ENCODE peak calls at places on chromosome 6, in four cellular contexts. Y, E, B and W are unnamed samples.

GRCh38 chr6:138404666-138405337 is 779 bp downstream of the HEBP2 start:
- DNase-seq in B (peak; percentile 39), Y (no peak), E (peak; percentile 48), W (no peak)

GRCh38 chr6:75934643-75935472 is 137.6 kb downstream of the IMPG1 start:
- DNase-seq in E (peak; percentile 50), B (peak; percentile 84), Y (peak; percentile 65), W (peak; percentile 37)

GRCh38 chr6:7085911-7086310 is 21.9 kb upstream of the RREB1 start:
- DNase-seq in B (no peak), E (no peak), Y (peak; percentile 10), W (no peak)

GRCh38 chr6:114344216-114344970 is 1.6 kb upstream of the HS3ST5 start:
- DNase-seq in Y (no peak), E (no peak), B (no peak), W (no peak)

GRCh38 chr6:110180228-110181008 is at the start of gene CDC40:
- DNase-seq in Y (no peak), E (peak; percentile 60), B (peak; percentile 70), W (peak; percentile 73)

GRCh38 chr6:8195040-8195713 is 92.8 kb upstream of the EEF1E1 start:
- DNase-seq in Y (no peak), B (peak; percentile 24), E (no peak), W (no peak)

GRCh38 chr6:138931660-138932059 is 56.4 kb downstream of the REPS1 start:
- DNase-seq in E (no peak), B (no peak), Y (no peak), W (no peak)

GRCh38 chr6:33692760-33693158 is 18.7 kb downstream of the UQCC2 start:
- DNase-seq in B (no peak), E (no peak), Y (peak; percentile 79), W (no peak)

GRCh38 chr6:55449219-55449618 is 122.0 kb downstream of the GFRAL start:
- DNase-seq in Y (no peak), B (peak; percentile 34), E (no peak), W (no peak)

GRCh38 chr6:152746172-152746553 is 4.4 kb upstream of the VIP start:
- DNase-seq in E (no peak), B (no peak), Y (peak; percentile 8), W (no peak)

GRCh38 chr6:52994789-52995078 is 350 bp downstream of the GSTA4 start:
- DNase-seq in B (peak; percentile 53), E (peak; percentile 72), Y (no peak), W (no peak)

GRCh38 chr6:160337301-160337700 is 10.9 kb upstream of the SLC22A3 start:
- DNase-seq in Y (peak; percentile 30), B (no peak), E (no peak), W (no peak)

GRCh38 chr6:47512872-47513271 is 35.3 kb downstream of the CD2AP start:
- DNase-seq in Y (no peak), B (no peak), E (no peak), W (no peak)

GRCh38 chr6:166615059-166615770 is 11.8 kb downstream of the RPS6KA2 start:
- DNase-seq in Y (no peak), B (no peak), E (no peak), W (no peak)

GRCh38 chr6:85458782-85459181 is 8.9 kb downstream of the NT5E start:
- DNase-seq in Y (no peak), B (no peak), E (no peak), W (no peak)

GRCh38 chr6:88813045-88813444 is 150.4 kb downstream of the RNGTT start:
- DNase-seq in E (no peak), Y (no peak), B (no peak), W (no peak)

GRCh38 chr6:119289651-119290050 is 59.9 kb downstream of the MAN1A1 start:
- DNase-seq in Y (no peak), E (no peak), B (no peak), W (no peak)

GRCh38 chr6:52388790-52389189 is 26.8 kb downstream of the PAQR8 start:
- DNase-seq in B (no peak), E (no peak), Y (no peak), W (no peak)

GRCh38 chr6:152173321-152173720 is 365.8 kb downstream of the ESR1 start:
- DNase-seq in B (no peak), Y (peak; percentile 53), E (no peak), W (no peak)

GRCh38 chr6:15290962-15291704 is 45.3 kb downstream of the JARID2 start:
- DNase-seq in E (no peak), B (no peak), Y (no peak), W (no peak)

GRCh38 chr6:50720623-50721022 is 7.3 kb downstream of the TFAP2D start:
- DNase-seq in Y (no peak), E (peak; percentile 57), B (peak; percentile 40), W (no peak)

GRCh38 chr6:57173056-57173885 is 1.1 kb downstream of the BAG2 start:
- DNase-seq in B (peak; percentile 19), E (no peak), Y (peak; percentile 15), W (no peak)

DNA sequence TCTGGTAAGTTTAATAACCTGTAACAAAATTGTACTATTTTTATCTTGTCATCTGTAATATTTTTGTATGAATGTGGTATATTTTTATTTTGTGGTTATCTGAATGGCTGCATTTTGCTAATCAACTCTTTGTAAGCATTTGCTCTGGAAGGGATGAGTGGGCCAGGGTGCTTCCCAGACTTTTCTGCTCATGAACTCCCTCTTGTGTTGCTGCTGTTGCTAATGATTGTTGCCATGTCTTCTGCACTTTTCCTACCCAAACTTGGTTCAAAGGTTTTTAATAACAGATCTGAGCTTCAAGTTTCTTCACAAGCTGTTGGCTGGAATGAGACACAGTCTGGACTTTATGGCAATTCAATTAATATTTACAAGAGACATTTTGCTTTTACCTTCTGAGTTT is 1005.7 kb downstream of the HACE1 start:
- DNase-seq in B (no peak), Y (no peak), E (no peak), W (no peak)
- TF ChIP-seq CTCF in B (no peak), Y (no peak), E (no peak), W (no peak)

GRCh38 chr6:133184798-133185380 is 56.3 kb upstream of the EYA4 start:
- DNase-seq in E (no peak), B (peak; percentile 56), Y (no peak), W (no peak)
- TF ChIP-seq CTCF in E (peak; percentile 73), B (peak; percentile 84), Y (peak; percentile 52), W (peak; percentile 29)

GRCh38 chr6:104682722-104683643 is 176.7 kb downstream of the HACE1 start:
- DNase-seq in E (peak; percentile 51), Y (peak; percentile 43), B (peak; percentile 61), W (peak; percentile 30)
- TF ChIP-seq CTCF in E (peak; percentile 58), Y (peak; percentile 79), B (peak; percentile 63), W (peak; percentile 20)

DNA sequence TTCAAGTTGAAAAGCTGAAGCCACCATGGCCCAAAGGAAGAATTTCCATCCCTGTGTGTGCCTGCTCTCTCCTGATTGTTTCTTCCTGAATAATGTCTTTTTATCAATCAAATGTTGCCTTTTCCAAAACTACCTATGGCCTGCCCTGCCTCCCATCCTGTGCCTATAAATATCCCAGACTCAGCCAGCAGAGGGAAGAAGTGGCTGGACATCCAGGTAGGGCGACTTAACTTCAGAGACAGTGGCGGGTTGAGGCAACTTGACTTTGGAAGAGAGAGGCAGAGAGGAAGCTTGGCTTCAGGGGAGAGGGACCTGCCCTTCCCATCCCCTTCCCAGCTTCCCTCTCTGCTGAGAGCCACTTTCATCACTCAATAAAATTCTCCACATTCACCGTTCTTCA is 133.0 kb downstream of the LCA5 start:
- DNase-seq in B (peak; percentile 34), E (no peak), Y (no peak), W (no peak)
- TF ChIP-seq CTCF in B (no peak), E (no peak), Y (no peak), W (no peak)

DNA sequence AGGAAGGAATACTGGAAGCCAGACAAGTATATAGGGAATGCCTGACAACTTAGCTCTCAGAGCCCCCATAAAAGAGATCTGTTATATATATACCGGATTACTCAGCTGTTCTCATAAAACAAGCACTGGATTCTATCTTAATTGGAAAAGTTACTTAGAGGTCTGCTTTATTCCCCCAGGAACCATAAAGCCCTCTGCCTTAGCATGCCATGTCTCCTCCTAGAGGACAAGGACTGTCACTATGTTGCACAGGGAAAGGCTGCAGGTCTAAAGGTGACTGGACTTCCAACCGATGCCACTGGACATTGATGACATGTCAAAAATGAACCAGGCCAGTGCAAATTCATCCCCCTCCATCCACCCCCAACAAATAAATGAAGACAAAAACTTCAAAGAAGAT is 6.4 kb downstream of the EXOC2 start:
- DNase-seq in E (no peak), B (peak; percentile 50), Y (no peak), W (no peak)
- TF ChIP-seq CTCF in E (no peak), B (peak; percentile 39), Y (peak; percentile 30), W (no peak)

GRCh38 chr6:155265843-155266535 is 2.2 kb downstream of the CLDN20 start:
- DNase-seq in Y (no peak), B (no peak), E (no peak), W (no peak)
- TF ChIP-seq CTCF in Y (peak; percentile 6), B (no peak), E (no peak), W (no peak)